ENCODE peak calls at places on chromosomes 4 and X, in eight cellular contexts. Y is left lung, Q is pancreas, U is AG10803, K is NB4, S is tibial nerve, P is astrocyte, T is lung. W is an unnamed sample.

GRCh38 chr4:70632028-70632427 is 3.5 kb downstream of the ENAM start:
- DNase-seq in K (no peak), Q (no peak), U (peak), P (peak), T (no peak), Y (no peak), S (no peak), W (no peak)

GRCh38 chr4:149964001-149964400 is 114.2 kb upstream of the DCLK2 start:
- DNase-seq in T (no peak), K (no peak), S (no peak), P (peak), U (no peak), Y (no peak), Q (no peak), W (no peak)

GRCh38 chr4:15444879-15445576 is 17.2 kb downstream of the C1QTNF7 start:
- DNase-seq in S (no peak), Q (no peak), U (no peak), P (no peak), Y (no peak), T (no peak), K (no peak), W (no peak)

GRCh38 chrX:120365320-120365719 is 3.4 kb downstream of the ATP1B4 start:
- DNase-seq in P (no peak), K (peak), U (peak), T (peak), S (peak), Q (peak), Y (peak), W (peak)

GRCh38 chr4:181998588-181998987 is 244.6 kb upstream of the TENM3 start:
- DNase-seq in K (no peak), T (no peak), P (no peak), Q (no peak), S (no peak), U (no peak), Y (no peak), W (no peak)

GRCh38 chr4:140395668-140396067 is 22.2 kb downstream of the SCOC start:
- DNase-seq in P (no peak), Q (no peak), T (no peak), U (no peak), K (no peak), S (no peak), Y (no peak), W (no peak)

GRCh38 chr4:118898684-118899138 is 10.1 kb downstream of the SYNPO2 start:
- DNase-seq in T (no peak), U (peak), S (no peak), Y (no peak), Q (no peak), P (no peak), K (no peak), W (no peak)

GRCh38 chr4:54609310-54609709 is 48.4 kb upstream of the KIT start:
- DNase-seq in T (no peak), Q (no peak), K (no peak), Y (no peak), U (no peak), S (no peak), P (no peak), W (no peak)

GRCh38 chr4:100796333-100796732 is 278.5 kb upstream of the EMCN start:
- DNase-seq in S (no peak), K (no peak), Q (no peak), T (no peak), P (no peak), U (no peak), Y (no peak), W (no peak)
- H3K4me3 ChIP-seq in S (no peak), K (no peak), Q (no peak), T (no peak), P (no peak), U (no peak), Y (no peak), W (no peak)

GRCh38 chr4:81030061-81030616 is 369 bp upstream of the BMP3 start:
- DNase-seq in U (no peak), P (no peak), T (no peak), Q (no peak), K (peak), S (no peak), Y (no peak), W (no peak)
- H3K4me3 ChIP-seq in U (peak), P (peak), T (no peak), Q (peak), K (no peak), S (peak), Y (no peak), W (no peak)

GRCh38 chr4:153151535-153152452 is 52.4 kb upstream of the TRIM2 start:
- DNase-seq in K (peak), S (no peak), P (peak), U (peak), Y (peak), Q (peak), T (peak), W (peak)
- H3K4me3 ChIP-seq in K (no peak), S (peak), P (peak), U (no peak), Y (peak), Q (peak), T (no peak), W (no peak)

GRCh38 chrX:10833299-10834169 is 213.1 kb upstream of the MID1 start:
- DNase-seq in Q (peak), U (peak), T (peak), K (peak), P (peak), S (no peak), Y (peak), W (peak)
- H3K4me3 ChIP-seq in Q (peak), U (peak), T (no peak), K (no peak), P (peak), S (peak), Y (peak), W (peak)

DNA sequence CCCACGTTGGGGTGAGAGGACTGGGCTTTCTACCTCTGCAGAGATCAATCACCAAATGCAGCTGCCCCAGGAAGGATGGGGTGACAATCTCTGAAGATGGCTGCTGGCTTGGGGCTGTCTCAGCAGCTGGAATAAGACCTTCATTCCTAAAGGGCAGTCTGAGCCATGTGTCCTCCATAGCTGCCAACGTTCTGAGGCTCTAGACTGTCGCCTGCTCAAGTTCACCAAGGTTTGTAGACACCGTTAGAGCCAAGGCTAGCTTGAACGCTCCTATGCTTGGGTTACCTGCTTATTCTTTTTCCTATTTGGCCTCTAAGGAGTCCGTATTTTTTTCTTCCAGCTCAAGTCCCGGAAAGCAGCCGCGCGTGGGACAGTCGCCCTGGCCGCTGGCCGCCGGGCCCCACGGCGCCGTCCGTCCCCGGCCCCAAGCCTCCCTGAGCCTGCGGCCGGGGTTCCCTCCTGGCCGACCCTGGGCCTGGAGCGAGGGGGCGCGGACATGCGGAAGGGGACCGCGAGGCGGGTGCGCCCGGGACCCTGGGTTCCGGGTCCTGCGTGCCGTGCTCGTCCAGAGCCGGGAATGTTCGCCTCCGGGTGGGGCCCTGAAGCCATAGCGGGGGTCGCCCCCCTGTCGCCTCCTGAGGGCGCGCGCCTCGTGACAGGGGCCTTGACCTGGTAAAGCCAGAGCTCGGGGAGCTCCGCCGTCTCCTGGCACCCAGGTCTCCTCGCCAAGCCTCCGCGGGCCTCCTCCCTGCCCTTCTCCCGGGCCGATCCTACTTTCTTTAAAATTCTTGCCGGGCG is 23.3 kb downstream of the MRFAP1 start:
- DNase-seq in P (no peak), K (no peak), Y (peak), S (no peak), Q (no peak), T (no peak), U (no peak), W (no peak)
- H3K4me3 ChIP-seq in P (no peak), K (no peak), Y (no peak), S (peak), Q (peak), T (no peak), U (no peak), W (no peak)

GRCh38 chrX:153764786-153765137 is 713 bp downstream of the PLXNB3 start:
- DNase-seq in T (no peak), Q (peak), Y (peak), U (no peak), K (no peak), S (no peak), P (no peak), W (no peak)
- H3K4me3 ChIP-seq in T (no peak), Q (no peak), Y (no peak), U (peak), K (no peak), S (peak), P (peak), W (no peak)

GRCh38 chr4:183718876-183719275 is 59.8 kb downstream of the TRAPPC11 start:
- DNase-seq in T (no peak), U (no peak), S (no peak), K (no peak), Y (no peak), Q (no peak), P (no peak), W (no peak)

GRCh38 chr4:183722738-183723560 is 63.9 kb downstream of the TRAPPC11 start:
- DNase-seq in P (peak), U (peak), K (peak), Y (peak), T (peak), S (peak), Q (peak), W (peak)

GRCh38 chr4:183723561-183724228 is 64.6 kb downstream of the TRAPPC11 start:
- DNase-seq in T (no peak), P (no peak), S (no peak), K (no peak), Y (no peak), Q (no peak), U (no peak), W (no peak)

GRCh38 chr4:183716302-183716701 is 57.2 kb downstream of the TRAPPC11 start:
- DNase-seq in Q (no peak), S (no peak), P (no peak), U (no peak), T (no peak), K (no peak), Y (no peak), W (no peak)

DNA sequence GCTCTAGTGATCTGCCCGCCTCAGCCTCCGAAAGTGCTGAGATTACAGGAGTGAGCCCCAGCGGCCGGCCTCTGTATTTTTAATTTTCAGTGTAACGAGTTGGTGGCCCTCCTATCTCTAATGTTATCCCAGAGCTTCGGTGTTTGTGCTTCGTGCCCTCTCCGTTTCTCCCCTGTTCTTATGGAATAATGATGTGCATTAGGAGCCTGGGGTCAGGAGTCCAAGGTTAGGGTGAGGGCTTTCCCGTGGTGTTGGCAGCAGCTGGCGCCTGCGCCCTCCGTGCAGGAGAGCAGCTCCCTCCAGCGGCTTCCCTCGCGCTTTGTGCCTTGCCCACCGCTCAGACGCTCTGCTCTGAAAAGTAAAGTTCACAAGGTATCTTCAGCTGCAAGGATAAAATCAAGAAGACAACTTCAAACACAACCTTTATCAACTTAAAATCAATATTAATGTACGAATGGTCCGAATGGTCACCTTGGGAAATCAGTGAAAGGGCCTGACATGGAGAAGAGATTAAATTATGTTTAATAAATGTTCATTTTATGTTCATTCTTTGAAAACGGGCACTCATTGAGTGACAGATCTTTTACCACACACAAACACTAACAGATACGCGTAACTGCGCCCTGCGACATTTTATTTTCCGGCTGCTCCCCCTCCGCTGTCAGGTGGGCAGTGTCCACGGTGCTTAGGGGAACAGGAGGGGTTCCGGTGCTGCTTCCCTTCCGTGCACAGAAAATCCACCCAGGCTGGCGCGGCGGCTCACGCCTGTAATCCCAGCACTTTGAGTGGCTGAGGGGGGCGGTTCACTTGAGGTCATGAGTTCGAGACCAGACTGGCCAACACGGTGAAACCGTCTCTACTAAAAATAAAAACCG is 62.4 kb downstream of the TRAPPC11 start:
- DNase-seq in S (no peak), T (peak), Y (peak), P (peak), U (peak), K (peak), Q (peak), W (peak)
- H3K4me3 ChIP-seq in S (peak), T (no peak), Y (peak), P (no peak), U (peak), K (peak), Q (peak), W (peak)

GRCh38 chr4:81215936-81216335 is 914 bp upstream of the PRKG2 start:
- DNase-seq in T (no peak), U (no peak), S (no peak), Q (no peak), P (no peak), Y (no peak), K (no peak), W (no peak)

GRCh38 chr4:81213671-81214070 is 1.4 kb downstream of the PRKG2 start:
- DNase-seq in K (no peak), Q (no peak), T (no peak), Y (no peak), U (no peak), S (no peak), P (no peak), W (no peak)

GRCh38 chr4:81214518-81215218 is 354 bp downstream of the PRKG2 start:
- DNase-seq in P (peak), U (peak), S (no peak), Q (peak), Y (peak), K (no peak), T (peak), W (no peak)

GRCh38 chr4:81215219-81215892 is at the start of gene PRKG2:
- DNase-seq in S (no peak), P (peak), K (no peak), Q (no peak), Y (no peak), U (peak), T (peak), W (no peak)

GRCh38 chr4:81214144-81214517 is 891 bp downstream of the PRKG2 start:
- DNase-seq in T (no peak), Q (no peak), S (no peak), U (no peak), K (no peak), Y (no peak), P (no peak), W (no peak)
- H3K4me3 ChIP-seq in T (peak), Q (peak), S (peak), U (peak), K (no peak), Y (peak), P (peak), W (no peak)